ENCODE peak calls at places on chromosomes 7 and 10, in four cellular contexts. One of them, this sample, is unnamed.

GRCh38 chr10:32139223-32140073 is 83.2 kb upstream of the KIF5B start:
- DNase-seq in heart right ventricle: peak
- DNase-seq in CD8-positive, alpha-beta T cell: no peak
- DNase-seq in caudate nucleus: no peak
- DNase-seq in this sample: peak

GRCh38 chr7:30612658-30613265 is 18.1 kb downstream of the GARS1 start:
- DNase-seq in heart right ventricle: no peak
- DNase-seq in caudate nucleus: no peak
- DNase-seq in CD8-positive, alpha-beta T cell: no peak
- DNase-seq in this sample: no peak

GRCh38 chr10:74121368-74121767 is 29.3 kb downstream of the AP3M1 start:
- DNase-seq in heart right ventricle: no peak
- DNase-seq in CD8-positive, alpha-beta T cell: no peak
- DNase-seq in caudate nucleus: no peak
- DNase-seq in this sample: no peak

GRCh38 chr10:61673360-61673759 is 10.6 kb downstream of the CABCOCO1 start:
- DNase-seq in heart right ventricle: no peak
- DNase-seq in CD8-positive, alpha-beta T cell: no peak
- DNase-seq in caudate nucleus: no peak
- DNase-seq in this sample: no peak

GRCh38 chr7:165661-166369 is 26.6 kb upstream of the FAM20C start:
- DNase-seq in caudate nucleus: no peak
- DNase-seq in CD8-positive, alpha-beta T cell: no peak
- DNase-seq in heart right ventricle: no peak
- DNase-seq in this sample: no peak

GRCh38 chr10:88107296-88107695 is 243.9 kb downstream of the PTEN start:
- DNase-seq in heart right ventricle: no peak
- DNase-seq in CD8-positive, alpha-beta T cell: no peak
- DNase-seq in caudate nucleus: no peak
- DNase-seq in this sample: no peak

GRCh38 chr10:30207485-30208052 is 141.5 kb downstream of the MTPAP start:
- DNase-seq in heart right ventricle: no peak
- DNase-seq in caudate nucleus: no peak
- DNase-seq in CD8-positive, alpha-beta T cell: no peak
- DNase-seq in this sample: no peak

GRCh38 chr10:44477021-44477420 is 92.1 kb upstream of the CXCL12 start:
- DNase-seq in CD8-positive, alpha-beta T cell: no peak
- DNase-seq in caudate nucleus: no peak
- DNase-seq in heart right ventricle: no peak
- DNase-seq in this sample: no peak

GRCh38 chr10:86786368-86786767 is 29.9 kb downstream of the BMPR1A start:
- DNase-seq in caudate nucleus: no peak
- DNase-seq in heart right ventricle: no peak
- DNase-seq in CD8-positive, alpha-beta T cell: no peak
- DNase-seq in this sample: no peak

GRCh38 chr7:68691261-68692216 is 906.7 kb upstream of the AUTS2 start:
- DNase-seq in heart right ventricle: no peak
- DNase-seq in CD8-positive, alpha-beta T cell: no peak
- DNase-seq in caudate nucleus: no peak
- DNase-seq in this sample: no peak

GRCh38 chr7:30468041-30468440 is 10.5 kb downstream of the NOD1 start:
- DNase-seq in caudate nucleus: no peak
- DNase-seq in CD8-positive, alpha-beta T cell: no peak
- DNase-seq in heart right ventricle: no peak
- DNase-seq in this sample: no peak

GRCh38 chr7:106217089-106217542 is 67.7 kb downstream of the NAMPT start:
- DNase-seq in heart right ventricle: peak
- DNase-seq in CD8-positive, alpha-beta T cell: no peak
- DNase-seq in caudate nucleus: no peak
- DNase-seq in this sample: no peak

GRCh38 chr7:26369519-26370385 is 78.1 kb downstream of the SNX10 start:
- DNase-seq in caudate nucleus: no peak
- DNase-seq in heart right ventricle: no peak
- DNase-seq in CD8-positive, alpha-beta T cell: no peak
- DNase-seq in this sample: peak

GRCh38 chr10:67297637-67298181 is 371.9 kb downstream of the LRRTM3 start:
- DNase-seq in heart right ventricle: no peak
- DNase-seq in caudate nucleus: no peak
- DNase-seq in CD8-positive, alpha-beta T cell: no peak
- DNase-seq in this sample: no peak

GRCh38 chr7:91880016-91880412 is 488 bp downstream of the MTERF1 start:
- DNase-seq in heart right ventricle: no peak
- DNase-seq in CD8-positive, alpha-beta T cell: no peak
- DNase-seq in caudate nucleus: no peak
- DNase-seq in this sample: no peak

GRCh38 chr7:100091411-100092181 is 2.8 kb downstream of the COPS6 start:
- DNase-seq in CD8-positive, alpha-beta T cell: no peak
- DNase-seq in caudate nucleus: no peak
- DNase-seq in heart right ventricle: no peak
- DNase-seq in this sample: no peak

GRCh38 chr7:73851410-73852338 is 9.3 kb upstream of the TMEM270 start:
- DNase-seq in CD8-positive, alpha-beta T cell: no peak
- DNase-seq in caudate nucleus: no peak
- DNase-seq in heart right ventricle: no peak
- DNase-seq in this sample: no peak

GRCh38 chr7:40204581-40204980 is 69.8 kb downstream of the SUGCT start:
- DNase-seq in caudate nucleus: no peak
- DNase-seq in heart right ventricle: no peak
- DNase-seq in CD8-positive, alpha-beta T cell: no peak
- DNase-seq in this sample: no peak

GRCh38 chr10:17022898-17023297 is 106.7 kb downstream of the CUBN start:
- DNase-seq in heart right ventricle: no peak
- DNase-seq in caudate nucleus: no peak
- DNase-seq in CD8-positive, alpha-beta T cell: no peak
- DNase-seq in this sample: no peak

GRCh38 chr10:33155720-33156638 is 178.5 kb downstream of the NRP1 start:
- DNase-seq in heart right ventricle: no peak
- DNase-seq in CD8-positive, alpha-beta T cell: no peak
- DNase-seq in caudate nucleus: no peak
- DNase-seq in this sample: no peak

GRCh38 chr10:86295351-86295750 is 71.2 kb downstream of the GRID1 start:
- DNase-seq in heart right ventricle: no peak
- DNase-seq in caudate nucleus: no peak
- DNase-seq in CD8-positive, alpha-beta T cell: no peak
- DNase-seq in this sample: no peak

GRCh38 chr7:131664570-131664969 is 108.1 kb upstream of the PODXL start:
- DNase-seq in caudate nucleus: no peak
- DNase-seq in heart right ventricle: no peak
- DNase-seq in CD8-positive, alpha-beta T cell: no peak
- DNase-seq in this sample: no peak

GRCh38 chr10:100983868-100984669 is 3.2 kb downstream of the MRPL43 start:
- DNase-seq in caudate nucleus: no peak
- DNase-seq in heart right ventricle: no peak
- DNase-seq in CD8-positive, alpha-beta T cell: no peak
- DNase-seq in this sample: no peak

GRCh38 chr10:101289541-101289940 is 60.3 kb upstream of the LBX1 start:
- DNase-seq in caudate nucleus: no peak
- DNase-seq in CD8-positive, alpha-beta T cell: no peak
- DNase-seq in heart right ventricle: no peak
- DNase-seq in this sample: no peak

GRCh38 chr7:40918701-40919271 is 784.0 kb downstream of the SUGCT start:
- DNase-seq in heart right ventricle: no peak
- DNase-seq in caudate nucleus: no peak
- DNase-seq in CD8-positive, alpha-beta T cell: no peak
- DNase-seq in this sample: no peak

GRCh38 chr7:51426163-51426562 is 109.6 kb upstream of the COBL start:
- DNase-seq in caudate nucleus: no peak
- DNase-seq in CD8-positive, alpha-beta T cell: no peak
- DNase-seq in heart right ventricle: no peak
- DNase-seq in this sample: no peak

GRCh38 chr7:99027841-99028240 is 116.1 kb downstream of the SMURF1 start:
- DNase-seq in caudate nucleus: no peak
- DNase-seq in CD8-positive, alpha-beta T cell: no peak
- DNase-seq in heart right ventricle: no peak
- DNase-seq in this sample: no peak

GRCh38 chr7:80665526-80665925 is 27.1 kb downstream of the CD36 start:
- DNase-seq in heart right ventricle: no peak
- DNase-seq in caudate nucleus: no peak
- DNase-seq in CD8-positive, alpha-beta T cell: no peak
- DNase-seq in this sample: no peak

GRCh38 chr10:86961481-86962091 is 3.2 kb downstream of the SNCG start:
- DNase-seq in CD8-positive, alpha-beta T cell: no peak
- DNase-seq in caudate nucleus: no peak
- DNase-seq in heart right ventricle: no peak
- DNase-seq in this sample: no peak

GRCh38 chr10:46325021-46325420 is 38.2 kb downstream of the ANTXRL start:
- DNase-seq in heart right ventricle: no peak
- DNase-seq in CD8-positive, alpha-beta T cell: no peak
- DNase-seq in caudate nucleus: no peak
- DNase-seq in this sample: no peak

GRCh38 chr10:127990846-127991542 is 84.1 kb downstream of the PTPRE start:
- DNase-seq in heart right ventricle: no peak
- DNase-seq in caudate nucleus: no peak
- DNase-seq in CD8-positive, alpha-beta T cell: peak
- DNase-seq in this sample: no peak

GRCh38 chr7:85833071-85833470 is 646.2 kb upstream of the SEMA3D start:
- DNase-seq in heart right ventricle: no peak
- DNase-seq in caudate nucleus: no peak
- DNase-seq in CD8-positive, alpha-beta T cell: no peak
- DNase-seq in this sample: no peak

GRCh38 chr10:91879514-91880170 is 29.6 kb downstream of the FGFBP3 start:
- DNase-seq in CD8-positive, alpha-beta T cell: no peak
- DNase-seq in caudate nucleus: no peak
- DNase-seq in heart right ventricle: no peak
- DNase-seq in this sample: no peak

GRCh38 chr7:137948083-137948844 is 53.6 kb downstream of the CREB3L2 start:
- DNase-seq in CD8-positive, alpha-beta T cell: no peak
- DNase-seq in heart right ventricle: no peak
- DNase-seq in caudate nucleus: no peak
- DNase-seq in this sample: no peak

GRCh38 chr10:104483582-104483981 is 129.9 kb downstream of the CFAP58 start:
- DNase-seq in heart right ventricle: no peak
- DNase-seq in caudate nucleus: no peak
- DNase-seq in CD8-positive, alpha-beta T cell: no peak
- DNase-seq in this sample: no peak

GRCh38 chr7:961546-962400 is 7.3 kb upstream of the ADAP1 start:
- DNase-seq in caudate nucleus: no peak
- DNase-seq in CD8-positive, alpha-beta T cell: no peak
- DNase-seq in heart right ventricle: no peak
- DNase-seq in this sample: no peak

GRCh38 chr10:78770167-78771090 is 298.3 kb upstream of the ZMIZ1 start:
- DNase-seq in caudate nucleus: no peak
- DNase-seq in CD8-positive, alpha-beta T cell: no peak
- DNase-seq in heart right ventricle: no peak
- DNase-seq in this sample: no peak

GRCh38 chr10:70759769-70760168 is 25.4 kb downstream of the TBATA start:
- DNase-seq in caudate nucleus: no peak
- DNase-seq in heart right ventricle: no peak
- DNase-seq in CD8-positive, alpha-beta T cell: no peak
- DNase-seq in this sample: no peak

GRCh38 chr7:122803323-122803722 is 82.9 kb downstream of the CADPS2 start:
- DNase-seq in CD8-positive, alpha-beta T cell: no peak
- DNase-seq in caudate nucleus: no peak
- DNase-seq in heart right ventricle: no peak
- DNase-seq in this sample: peak

DNA sequence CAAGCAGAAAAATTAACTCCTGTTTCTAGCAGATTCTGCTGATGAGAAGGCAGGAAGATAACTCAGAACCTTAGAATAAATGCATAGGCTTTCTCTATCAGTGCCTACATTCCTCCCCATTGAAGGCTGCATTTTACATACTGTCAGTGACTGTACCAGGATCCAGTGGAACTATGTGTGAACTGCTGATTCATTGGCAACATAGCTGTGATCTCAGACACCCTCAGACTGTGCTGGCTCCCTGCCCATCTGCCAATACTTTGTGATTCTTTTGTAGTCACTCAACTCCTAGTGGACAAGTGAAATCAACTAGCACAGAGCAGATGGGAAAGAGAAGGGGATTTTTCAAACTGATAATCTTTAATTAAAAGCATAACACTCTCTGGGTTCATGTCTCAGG is 375.8 kb downstream of the MDFIC start:
- DNase-seq in CD8-positive, alpha-beta T cell: no peak
- DNase-seq in heart right ventricle: no peak
- DNase-seq in caudate nucleus: no peak
- DNase-seq in this sample: no peak
- H3K27ac ChIP-seq in CD8-positive, alpha-beta T cell: no peak
- H3K27ac ChIP-seq in heart right ventricle: no peak
- H3K27ac ChIP-seq in caudate nucleus: no peak
- H3K27ac ChIP-seq in this sample: no peak

GRCh38 chr7:128000048-128000447 is 31.2 kb downstream of the LRRC4 start:
- DNase-seq in CD8-positive, alpha-beta T cell: no peak
- DNase-seq in heart right ventricle: no peak
- DNase-seq in caudate nucleus: no peak
- DNase-seq in this sample: no peak
- H3K27ac ChIP-seq in CD8-positive, alpha-beta T cell: no peak
- H3K27ac ChIP-seq in heart right ventricle: no peak
- H3K27ac ChIP-seq in caudate nucleus: no peak
- H3K27ac ChIP-seq in this sample: no peak

DNA sequence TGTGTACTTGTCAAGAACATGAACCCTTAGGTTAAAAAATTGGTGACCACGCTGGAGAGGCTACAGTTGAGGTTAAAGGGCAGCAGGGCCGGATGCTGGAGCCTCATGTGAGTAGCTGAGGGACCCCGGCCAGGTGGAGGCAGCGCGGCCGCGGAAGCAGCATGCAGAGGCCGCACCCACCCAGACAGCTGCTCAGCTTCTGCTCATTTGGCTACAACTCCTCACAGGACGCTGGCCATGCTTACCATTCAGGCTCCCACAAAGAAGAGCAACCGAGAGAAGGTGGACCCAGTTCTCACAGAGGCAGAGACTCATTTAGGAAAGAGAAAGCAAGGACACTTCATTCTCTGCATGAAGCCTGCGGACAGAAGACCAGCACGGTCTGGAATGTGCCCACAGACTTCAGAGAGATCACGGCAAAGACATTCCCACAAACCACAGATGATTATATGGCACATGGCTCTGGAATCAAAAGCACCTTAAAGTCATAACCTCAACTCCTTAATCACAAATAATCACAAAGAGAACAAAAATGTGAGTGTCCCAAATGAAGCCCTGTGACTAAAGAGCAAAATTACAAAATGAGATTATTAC is 94.4 kb downstream of the VOPP1 start:
- DNase-seq in CD8-positive, alpha-beta T cell: no peak
- DNase-seq in caudate nucleus: no peak
- DNase-seq in heart right ventricle: no peak
- DNase-seq in this sample: no peak
- H3K27ac ChIP-seq in CD8-positive, alpha-beta T cell: no peak
- H3K27ac ChIP-seq in caudate nucleus: no peak
- H3K27ac ChIP-seq in heart right ventricle: no peak
- H3K27ac ChIP-seq in this sample: no peak

GRCh38 chr10:24438800-24439199 is 229.9 kb downstream of the KIAA1217 start:
- DNase-seq in caudate nucleus: no peak
- DNase-seq in heart right ventricle: no peak
- DNase-seq in CD8-positive, alpha-beta T cell: no peak
- DNase-seq in this sample: no peak

GRCh38 chr10:24442234-24442633 is 233.3 kb downstream of the KIAA1217 start:
- DNase-seq in CD8-positive, alpha-beta T cell: no peak
- DNase-seq in caudate nucleus: no peak
- DNase-seq in heart right ventricle: no peak
- DNase-seq in this sample: no peak

GRCh38 chr10:24440817-24441790 is 232.2 kb downstream of the KIAA1217 start:
- DNase-seq in caudate nucleus: no peak
- DNase-seq in heart right ventricle: no peak
- DNase-seq in CD8-positive, alpha-beta T cell: no peak
- DNase-seq in this sample: no peak

GRCh38 chr10:24437302-24437701 is 228.4 kb downstream of the KIAA1217 start:
- DNase-seq in caudate nucleus: no peak
- DNase-seq in CD8-positive, alpha-beta T cell: no peak
- DNase-seq in heart right ventricle: no peak
- DNase-seq in this sample: no peak

GRCh38 chr10:24439935-24440334 is 231.0 kb downstream of the KIAA1217 start:
- DNase-seq in heart right ventricle: no peak
- DNase-seq in CD8-positive, alpha-beta T cell: no peak
- DNase-seq in caudate nucleus: no peak
- DNase-seq in this sample: no peak
- H3K27ac ChIP-seq in heart right ventricle: no peak
- H3K27ac ChIP-seq in CD8-positive, alpha-beta T cell: no peak
- H3K27ac ChIP-seq in caudate nucleus: no peak
- H3K27ac ChIP-seq in this sample: no peak

This sample was measured in substantia nigra.